ENCODE peak calls at places on chromosomes 13 and 19, in ten cellular contexts. K is AG04449; P is activated T-cell treated with anti-CD3 and anti-CD28 coated beads, Interleukin-2, amount 50 U/mL, for 72 hours; B is aorta; E is stimulated activated CD4-positive, alpha-beta T cell treated with anti-CD3 and anti-CD28 coated beads, Interleukin-12 subunit alpha, Interleukin-12 subunit beta, amount 100 ng/mL, for 4 hours; O is NCI-H1105 treated with DMSO at 0.1 percent for 48 hours; M is T-helper 17 cell; T is NCI-H1048; R is activated CD8-positive, alpha-beta memory T cell treated with anti-CD3 and anti-CD28 coated beads for 48 hours; A is GM19239. F is an unnamed sample.

GRCh38 chr13:113437408-113438010 is 15.8 kb downstream of the ADPRHL1 start:
- DNase-seq in T (no peak), A (no peak), R (no peak), E (no peak), O (no peak), K (no peak), P (no peak), B (peak), M (no peak), F (no peak)

GRCh38 chr13:53873558-53873957 is 844.9 kb downstream of the OLFM4 start:
- DNase-seq in R (no peak), B (no peak), E (no peak), T (no peak), A (no peak), O (peak), K (no peak), M (no peak), P (no peak), F (no peak)

GRCh38 chr13:101211261-101211660 is 205.0 kb downstream of the NALCN start:
- DNase-seq in B (no peak), T (no peak), M (no peak), P (no peak), E (no peak), R (no peak), K (no peak), A (no peak), O (no peak), F (peak)

GRCh38 chr13:73740681-73741080 is 393.5 kb downstream of the KLF12 start:
- DNase-seq in R (no peak), O (no peak), B (no peak), M (no peak), P (no peak), K (no peak), T (no peak), A (no peak), E (no peak), F (no peak)

GRCh38 chr13:40438999-40439797 is 227.2 kb downstream of the FOXO1 start:
- DNase-seq in R (no peak), O (no peak), T (no peak), K (no peak), P (peak), E (no peak), A (no peak), M (no peak), B (no peak), F (no peak)

GRCh38 chr19:336067-336614 is 8.5 kb downstream of the MIER2 start:
- DNase-seq in M (no peak), T (no peak), K (no peak), B (no peak), R (no peak), P (no peak), O (no peak), A (no peak), E (no peak), F (no peak)

GRCh38 chr19:38434549-38435051 is 1.1 kb downstream of the RYR1 start:
- DNase-seq in E (no peak), O (no peak), P (no peak), T (no peak), R (no peak), B (peak), M (no peak), A (no peak), K (no peak), F (no peak)

GRCh38 chr19:36213793-36214387 is 575 bp downstream of the ZNF565 start:
- DNase-seq in T (no peak), O (no peak), K (no peak), R (peak), A (no peak), M (no peak), B (no peak), P (peak), E (no peak), F (peak)

GRCh38 chr13:42486711-42487198 is 87.2 kb upstream of the TNFSF11 start:
- DNase-seq in O (peak), M (no peak), R (no peak), K (peak), T (no peak), A (no peak), P (no peak), B (no peak), E (no peak), F (peak)

GRCh38 chr19:5337126-5337525 is 3.5 kb downstream of the PTPRS start:
- DNase-seq in O (no peak), K (no peak), E (no peak), B (no peak), R (no peak), T (no peak), P (no peak), A (no peak), M (no peak), F (no peak)

GRCh38 chr19:42436006-42436405 is 6.7 kb downstream of the CXCL17 start:
- DNase-seq in E (no peak), O (no peak), M (no peak), R (no peak), A (no peak), K (no peak), P (no peak), T (no peak), B (no peak), F (no peak)

GRCh38 chr13:105972811-105973590 is 562.5 kb downstream of the EFNB2 start:
- DNase-seq in E (no peak), M (no peak), O (peak), B (no peak), P (no peak), K (no peak), T (no peak), R (no peak), A (no peak), F (no peak)

GRCh38 chr13:28185256-28185655 is 46.9 kb downstream of the PAN3 start:
- DNase-seq in T (no peak), O (no peak), E (no peak), M (no peak), B (no peak), P (no peak), A (no peak), R (no peak), K (no peak), F (peak)

GRCh38 chr19:33273881-33274662 is 28.3 kb downstream of the CEBPA start:
- DNase-seq in M (no peak), R (peak), A (no peak), P (peak), O (no peak), T (no peak), B (peak), K (peak), E (peak), F (peak)

GRCh38 chr13:26965976-26966375 is 205.4 kb upstream of the GPR12 start:
- DNase-seq in B (no peak), P (no peak), E (no peak), R (no peak), A (no peak), M (no peak), K (no peak), O (peak), T (no peak), F (no peak)

GRCh38 chr19:29145756-29146155 is 67.2 kb downstream of the UQCRFS1 start:
- DNase-seq in A (no peak), T (no peak), R (no peak), P (no peak), O (no peak), M (no peak), B (no peak), K (no peak), E (no peak), F (no peak)

GRCh38 chr13:98937911-98938381 is 39.9 kb downstream of the DOCK9 start:
- DNase-seq in T (no peak), K (no peak), O (no peak), M (no peak), R (no peak), E (no peak), B (no peak), A (no peak), P (no peak), F (no peak)